ENCODE peak calls at places on chromosomes 11 and 22, in eight cellular contexts. One of them, this sample, is unnamed.

GRCh38 chr22:24601217-24602104 is 1.5 kb upstream of the GGT1 start:
- DNase-seq in M059J: peak
- DNase-seq in Kasumi-1: no peak
- DNase-seq in NCI-H460: no peak
- DNase-seq in central memory CD4-positive, alpha-beta T cell: no peak
- DNase-seq in non-pigmented ciliary epithelial cell: no peak
- DNase-seq in GM12865: peak
- DNase-seq in HT-29: peak
- DNase-seq in this sample: no peak

GRCh38 chr11:69463892-69464620 is 17.4 kb upstream of the LINC01488 start:
- DNase-seq in M059J: no peak
- DNase-seq in Kasumi-1: no peak
- DNase-seq in NCI-H460: no peak
- DNase-seq in central memory CD4-positive, alpha-beta T cell: no peak
- DNase-seq in non-pigmented ciliary epithelial cell: no peak
- DNase-seq in GM12865: no peak
- DNase-seq in HT-29: no peak
- DNase-seq in this sample: no peak

GRCh38 chr11:126993599-126993998 is 7.0 kb downstream of the KIRREL3 start:
- DNase-seq in M059J: peak
- DNase-seq in Kasumi-1: no peak
- DNase-seq in NCI-H460: no peak
- DNase-seq in central memory CD4-positive, alpha-beta T cell: no peak
- DNase-seq in non-pigmented ciliary epithelial cell: no peak
- DNase-seq in GM12865: no peak
- DNase-seq in HT-29: no peak
- DNase-seq in this sample: no peak

GRCh38 chr11:70751142-70751734 is 352.9 kb downstream of the CTTN start:
- DNase-seq in M059J: peak
- DNase-seq in Kasumi-1: no peak
- DNase-seq in NCI-H460: no peak
- DNase-seq in central memory CD4-positive, alpha-beta T cell: no peak
- DNase-seq in non-pigmented ciliary epithelial cell: no peak
- DNase-seq in GM12865: no peak
- DNase-seq in HT-29: no peak
- DNase-seq in this sample: no peak

GRCh38 chr11:132777067-132777975 is 755.0 kb downstream of the OPCML start:
- DNase-seq in M059J: no peak
- DNase-seq in Kasumi-1: no peak
- DNase-seq in NCI-H460: no peak
- DNase-seq in central memory CD4-positive, alpha-beta T cell: no peak
- DNase-seq in non-pigmented ciliary epithelial cell: no peak
- DNase-seq in GM12865: no peak
- DNase-seq in HT-29: peak
- DNase-seq in this sample: no peak

GRCh38 chr22:43532301-43533050 is 120.7 kb downstream of the MPPED1 start:
- DNase-seq in M059J: no peak
- DNase-seq in Kasumi-1: no peak
- DNase-seq in NCI-H460: no peak
- DNase-seq in central memory CD4-positive, alpha-beta T cell: no peak
- DNase-seq in non-pigmented ciliary epithelial cell: no peak
- DNase-seq in GM12865: no peak
- DNase-seq in HT-29: no peak
- DNase-seq in this sample: no peak

GRCh38 chr11:69369210-69369609 is 75.3 kb downstream of the MYEOV start:
- DNase-seq in M059J: no peak
- DNase-seq in Kasumi-1: no peak
- DNase-seq in NCI-H460: no peak
- DNase-seq in central memory CD4-positive, alpha-beta T cell: no peak
- DNase-seq in non-pigmented ciliary epithelial cell: no peak
- DNase-seq in GM12865: no peak
- DNase-seq in HT-29: no peak
- DNase-seq in this sample: no peak

GRCh38 chr11:986270-986951 is 50.1 kb downstream of the MUC6 start:
- DNase-seq in M059J: no peak
- DNase-seq in Kasumi-1: no peak
- DNase-seq in NCI-H460: no peak
- DNase-seq in central memory CD4-positive, alpha-beta T cell: no peak
- DNase-seq in non-pigmented ciliary epithelial cell: no peak
- DNase-seq in GM12865: no peak
- DNase-seq in HT-29: peak
- DNase-seq in this sample: no peak

GRCh38 chr11:115290479-115291390 is 213.5 kb downstream of the CADM1 start:
- DNase-seq in M059J: peak
- DNase-seq in Kasumi-1: no peak
- DNase-seq in NCI-H460: no peak
- DNase-seq in central memory CD4-positive, alpha-beta T cell: no peak
- DNase-seq in non-pigmented ciliary epithelial cell: no peak
- DNase-seq in GM12865: no peak
- DNase-seq in HT-29: no peak
- DNase-seq in this sample: no peak

GRCh38 chr11:81165164-81165563 is 1568.5 kb downstream of the FAM181B start:
- DNase-seq in M059J: peak
- DNase-seq in Kasumi-1: no peak
- DNase-seq in NCI-H460: peak
- DNase-seq in central memory CD4-positive, alpha-beta T cell: no peak
- DNase-seq in non-pigmented ciliary epithelial cell: no peak
- DNase-seq in GM12865: no peak
- DNase-seq in HT-29: peak
- DNase-seq in this sample: peak

GRCh38 chr11:99884750-99885149 is 802.3 kb upstream of the ARHGAP42 start:
- DNase-seq in M059J: no peak
- DNase-seq in Kasumi-1: no peak
- DNase-seq in NCI-H460: no peak
- DNase-seq in central memory CD4-positive, alpha-beta T cell: no peak
- DNase-seq in non-pigmented ciliary epithelial cell: no peak
- DNase-seq in GM12865: no peak
- DNase-seq in HT-29: no peak
- DNase-seq in this sample: no peak

GRCh38 chr11:134558916-134559616 is 147.0 kb upstream of the B3GAT1 start:
- DNase-seq in M059J: no peak
- DNase-seq in Kasumi-1: no peak
- DNase-seq in NCI-H460: no peak
- DNase-seq in central memory CD4-positive, alpha-beta T cell: no peak
- DNase-seq in non-pigmented ciliary epithelial cell: no peak
- DNase-seq in GM12865: no peak
- DNase-seq in HT-29: no peak
- DNase-seq in this sample: no peak

GRCh38 chr22:20194681-20195593 is 44.1 kb upstream of the CCDC188 start:
- DNase-seq in M059J: no peak
- DNase-seq in Kasumi-1: no peak
- DNase-seq in NCI-H460: no peak
- DNase-seq in central memory CD4-positive, alpha-beta T cell: no peak
- DNase-seq in non-pigmented ciliary epithelial cell: no peak
- DNase-seq in GM12865: no peak
- DNase-seq in HT-29: no peak
- DNase-seq in this sample: no peak

GRCh38 chr22:18979957-18980356 is 43.9 kb upstream of the PRODH start:
- DNase-seq in M059J: no peak
- DNase-seq in Kasumi-1: no peak
- DNase-seq in NCI-H460: no peak
- DNase-seq in central memory CD4-positive, alpha-beta T cell: no peak
- DNase-seq in non-pigmented ciliary epithelial cell: no peak
- DNase-seq in GM12865: no peak
- DNase-seq in HT-29: no peak
- DNase-seq in this sample: no peak

GRCh38 chr11:73349633-73350032 is 26.6 kb upstream of the RELT start:
- DNase-seq in M059J: no peak
- DNase-seq in Kasumi-1: no peak
- DNase-seq in NCI-H460: no peak
- DNase-seq in central memory CD4-positive, alpha-beta T cell: no peak
- DNase-seq in non-pigmented ciliary epithelial cell: no peak
- DNase-seq in GM12865: no peak
- DNase-seq in HT-29: no peak
- DNase-seq in this sample: no peak

GRCh38 chr11:131579932-131580387 is 209.5 kb downstream of the NTM start:
- DNase-seq in M059J: peak
- DNase-seq in Kasumi-1: no peak
- DNase-seq in NCI-H460: peak
- DNase-seq in central memory CD4-positive, alpha-beta T cell: no peak
- DNase-seq in non-pigmented ciliary epithelial cell: peak
- DNase-seq in GM12865: peak
- DNase-seq in HT-29: peak
- DNase-seq in this sample: peak

GRCh38 chr11:85663080-85663729 is 1.7 kb downstream of the CREBZF start:
- DNase-seq in M059J: peak
- DNase-seq in Kasumi-1: no peak
- DNase-seq in NCI-H460: no peak
- DNase-seq in central memory CD4-positive, alpha-beta T cell: no peak
- DNase-seq in non-pigmented ciliary epithelial cell: no peak
- DNase-seq in GM12865: no peak
- DNase-seq in HT-29: peak
- DNase-seq in this sample: no peak

GRCh38 chr11:69360606-69361005 is 66.7 kb downstream of the MYEOV start:
- DNase-seq in M059J: no peak
- DNase-seq in Kasumi-1: no peak
- DNase-seq in NCI-H460: no peak
- DNase-seq in central memory CD4-positive, alpha-beta T cell: no peak
- DNase-seq in non-pigmented ciliary epithelial cell: no peak
- DNase-seq in GM12865: no peak
- DNase-seq in HT-29: no peak
- DNase-seq in this sample: no peak

GRCh38 chr11:8370812-8371515 is 107.3 kb upstream of the LMO1 start:
- DNase-seq in M059J: no peak
- DNase-seq in Kasumi-1: no peak
- DNase-seq in NCI-H460: no peak
- DNase-seq in central memory CD4-positive, alpha-beta T cell: no peak
- DNase-seq in non-pigmented ciliary epithelial cell: no peak
- DNase-seq in GM12865: no peak
- DNase-seq in HT-29: no peak
- DNase-seq in this sample: no peak

GRCh38 chr22:32512267-32512982 is 37.8 kb downstream of the FBXO7 start:
- DNase-seq in M059J: no peak
- DNase-seq in Kasumi-1: no peak
- DNase-seq in NCI-H460: no peak
- DNase-seq in central memory CD4-positive, alpha-beta T cell: no peak
- DNase-seq in non-pigmented ciliary epithelial cell: no peak
- DNase-seq in GM12865: no peak
- DNase-seq in HT-29: no peak
- DNase-seq in this sample: no peak

GRCh38 chr11:45982656-45983470 is 60.4 kb downstream of the LARGE2 start:
- DNase-seq in M059J: peak
- DNase-seq in Kasumi-1: no peak
- DNase-seq in NCI-H460: peak
- DNase-seq in central memory CD4-positive, alpha-beta T cell: no peak
- DNase-seq in non-pigmented ciliary epithelial cell: peak
- DNase-seq in GM12865: no peak
- DNase-seq in HT-29: peak
- DNase-seq in this sample: peak

GRCh38 chr11:114141863-114142590 is 82.5 kb downstream of the ZBTB16 start:
- DNase-seq in M059J: no peak
- DNase-seq in Kasumi-1: no peak
- DNase-seq in NCI-H460: no peak
- DNase-seq in central memory CD4-positive, alpha-beta T cell: no peak
- DNase-seq in non-pigmented ciliary epithelial cell: no peak
- DNase-seq in GM12865: no peak
- DNase-seq in HT-29: no peak
- DNase-seq in this sample: no peak

GRCh38 chr11:14969922-14970323 is 2.2 kb downstream of the CALCA start:
- DNase-seq in M059J: no peak
- DNase-seq in Kasumi-1: no peak
- DNase-seq in NCI-H460: no peak
- DNase-seq in central memory CD4-positive, alpha-beta T cell: no peak
- DNase-seq in non-pigmented ciliary epithelial cell: no peak
- DNase-seq in GM12865: peak
- DNase-seq in HT-29: peak
- DNase-seq in this sample: peak

GRCh38 chr11:87141980-87142514 is 104.3 kb downstream of the TMEM135 start:
- DNase-seq in M059J: no peak
- DNase-seq in Kasumi-1: no peak
- DNase-seq in NCI-H460: no peak
- DNase-seq in central memory CD4-positive, alpha-beta T cell: no peak
- DNase-seq in non-pigmented ciliary epithelial cell: no peak
- DNase-seq in GM12865: no peak
- DNase-seq in HT-29: no peak
- DNase-seq in this sample: no peak

GRCh38 chr22:17810570-17811116 is 36.4 kb upstream of the BID start:
- DNase-seq in M059J: no peak
- DNase-seq in Kasumi-1: no peak
- DNase-seq in NCI-H460: no peak
- DNase-seq in central memory CD4-positive, alpha-beta T cell: no peak
- DNase-seq in non-pigmented ciliary epithelial cell: no peak
- DNase-seq in GM12865: no peak
- DNase-seq in HT-29: no peak
- DNase-seq in this sample: no peak

GRCh38 chr11:65013692-65014145 is 241 bp upstream of the ARL2 start:
- DNase-seq in M059J: peak
- DNase-seq in Kasumi-1: peak
- DNase-seq in NCI-H460: peak
- DNase-seq in central memory CD4-positive, alpha-beta T cell: peak
- DNase-seq in non-pigmented ciliary epithelial cell: no peak
- DNase-seq in GM12865: peak
- DNase-seq in HT-29: peak
- DNase-seq in this sample: peak

GRCh38 chr11:68950268-68950667 is 30.5 kb downstream of the MRGPRD start:
- DNase-seq in M059J: peak
- DNase-seq in Kasumi-1: peak
- DNase-seq in NCI-H460: no peak
- DNase-seq in central memory CD4-positive, alpha-beta T cell: no peak
- DNase-seq in non-pigmented ciliary epithelial cell: no peak
- DNase-seq in GM12865: peak
- DNase-seq in HT-29: peak
- DNase-seq in this sample: peak

GRCh38 chr11:10943968-10944367 is 86.1 kb upstream of the ZBED5 start:
- DNase-seq in M059J: no peak
- DNase-seq in Kasumi-1: no peak
- DNase-seq in NCI-H460: no peak
- DNase-seq in central memory CD4-positive, alpha-beta T cell: no peak
- DNase-seq in non-pigmented ciliary epithelial cell: no peak
- DNase-seq in GM12865: no peak
- DNase-seq in HT-29: no peak
- DNase-seq in this sample: no peak

GRCh38 chr11:69920500-69921428 is 101.5 kb upstream of the FGF3 start:
- DNase-seq in M059J: no peak
- DNase-seq in Kasumi-1: no peak
- DNase-seq in NCI-H460: no peak
- DNase-seq in central memory CD4-positive, alpha-beta T cell: no peak
- DNase-seq in non-pigmented ciliary epithelial cell: no peak
- DNase-seq in GM12865: no peak
- DNase-seq in HT-29: no peak
- DNase-seq in this sample: no peak

GRCh38 chr11:13897606-13898276 is 64.8 kb upstream of the SPON1 start:
- DNase-seq in M059J: no peak
- DNase-seq in Kasumi-1: no peak
- DNase-seq in NCI-H460: no peak
- DNase-seq in central memory CD4-positive, alpha-beta T cell: no peak
- DNase-seq in non-pigmented ciliary epithelial cell: no peak
- DNase-seq in GM12865: no peak
- DNase-seq in HT-29: no peak
- DNase-seq in this sample: no peak

GRCh38 chr11:69683764-69684333 is 8.7 kb upstream of the LTO1 start:
- DNase-seq in M059J: peak
- DNase-seq in Kasumi-1: no peak
- DNase-seq in NCI-H460: no peak
- DNase-seq in central memory CD4-positive, alpha-beta T cell: no peak
- DNase-seq in non-pigmented ciliary epithelial cell: no peak
- DNase-seq in GM12865: no peak
- DNase-seq in HT-29: peak
- DNase-seq in this sample: no peak